ENCODE peak calls at places on chromosomes 5 and 9, in five cellular contexts. One of them, this sample, is unnamed.

GRCh38 chr9:80649001-80649420 is 1040.3 kb downstream of the TLE1 start:
- DNase-seq in coronary artery: peak
- DNase-seq in endothelial cell: no peak
- DNase-seq in foreskin fibroblast: peak
- DNase-seq in activated T-cell treated with anti-CD3 and anti-CD28 coated beads for 24 hours: no peak
- DNase-seq in this sample: peak

GRCh38 chr5:176364765-176365662 is at the start of gene ARL10:
- DNase-seq in activated T-cell treated with anti-CD3 and anti-CD28 coated beads for 24 hours: peak
- DNase-seq in endothelial cell: peak
- DNase-seq in coronary artery: no peak
- DNase-seq in foreskin fibroblast: peak
- DNase-seq in this sample: peak

GRCh38 chr5:168712280-168712924 is 133.2 kb upstream of the PANK3 start:
- DNase-seq in coronary artery: peak
- DNase-seq in foreskin fibroblast: peak
- DNase-seq in activated T-cell treated with anti-CD3 and anti-CD28 coated beads for 24 hours: no peak
- DNase-seq in endothelial cell: no peak
- DNase-seq in this sample: no peak

GRCh38 chr9:96080364-96080763 is 204.9 kb downstream of the ERCC6L2 start:
- DNase-seq in coronary artery: no peak
- DNase-seq in foreskin fibroblast: no peak
- DNase-seq in activated T-cell treated with anti-CD3 and anti-CD28 coated beads for 24 hours: no peak
- DNase-seq in endothelial cell: no peak
- DNase-seq in this sample: no peak

GRCh38 chr5:77629553-77630245 is 8.8 kb downstream of the OTP start:
- DNase-seq in activated T-cell treated with anti-CD3 and anti-CD28 coated beads for 24 hours: no peak
- DNase-seq in endothelial cell: no peak
- DNase-seq in coronary artery: no peak
- DNase-seq in foreskin fibroblast: no peak
- DNase-seq in this sample: peak

GRCh38 chr5:68884893-68885292 is 208.9 kb upstream of the SLC30A5 start:
- DNase-seq in endothelial cell: no peak
- DNase-seq in foreskin fibroblast: no peak
- DNase-seq in coronary artery: no peak
- DNase-seq in activated T-cell treated with anti-CD3 and anti-CD28 coated beads for 24 hours: no peak
- DNase-seq in this sample: no peak

GRCh38 chr9:136359774-136360718 is 3.5 kb downstream of the DNLZ start:
- DNase-seq in endothelial cell: no peak
- DNase-seq in coronary artery: no peak
- DNase-seq in foreskin fibroblast: no peak
- DNase-seq in activated T-cell treated with anti-CD3 and anti-CD28 coated beads for 24 hours: no peak
- DNase-seq in this sample: no peak

GRCh38 chr5:147455321-147455720 is 54.5 kb downstream of the DPYSL3 start:
- DNase-seq in coronary artery: no peak
- DNase-seq in foreskin fibroblast: peak
- DNase-seq in activated T-cell treated with anti-CD3 and anti-CD28 coated beads for 24 hours: no peak
- DNase-seq in endothelial cell: no peak
- DNase-seq in this sample: no peak

GRCh38 chr9:26748449-26749058 is 144.0 kb downstream of the CAAP1 start:
- DNase-seq in foreskin fibroblast: no peak
- DNase-seq in endothelial cell: no peak
- DNase-seq in activated T-cell treated with anti-CD3 and anti-CD28 coated beads for 24 hours: no peak
- DNase-seq in coronary artery: no peak
- DNase-seq in this sample: no peak

GRCh38 chr5:174816858-174817257 is 92.5 kb downstream of the MSX2 start:
- DNase-seq in foreskin fibroblast: no peak
- DNase-seq in coronary artery: no peak
- DNase-seq in activated T-cell treated with anti-CD3 and anti-CD28 coated beads for 24 hours: no peak
- DNase-seq in endothelial cell: no peak
- DNase-seq in this sample: no peak

GRCh38 chr5:121968910-121969607 is 7.3 kb downstream of the SRFBP1 start:
- DNase-seq in coronary artery: no peak
- DNase-seq in activated T-cell treated with anti-CD3 and anti-CD28 coated beads for 24 hours: no peak
- DNase-seq in endothelial cell: no peak
- DNase-seq in foreskin fibroblast: peak
- DNase-seq in this sample: no peak

GRCh38 chr5:61631438-61631941 is 299.4 kb downstream of the ZSWIM6 start:
- DNase-seq in coronary artery: no peak
- DNase-seq in activated T-cell treated with anti-CD3 and anti-CD28 coated beads for 24 hours: no peak
- DNase-seq in endothelial cell: no peak
- DNase-seq in foreskin fibroblast: no peak
- DNase-seq in this sample: peak

GRCh38 chr5:125536582-125536981 is 790.1 kb upstream of the ZNF608 start:
- DNase-seq in endothelial cell: no peak
- DNase-seq in coronary artery: no peak
- DNase-seq in activated T-cell treated with anti-CD3 and anti-CD28 coated beads for 24 hours: no peak
- DNase-seq in foreskin fibroblast: peak
- DNase-seq in this sample: no peak

GRCh38 chr5:95599252-95599651 is 20.6 kb upstream of the GPR150 start:
- DNase-seq in activated T-cell treated with anti-CD3 and anti-CD28 coated beads for 24 hours: no peak
- DNase-seq in coronary artery: no peak
- DNase-seq in foreskin fibroblast: no peak
- DNase-seq in endothelial cell: no peak
- DNase-seq in this sample: no peak

GRCh38 chr9:99859395-99859980 is 37.8 kb downstream of the NR4A3 start:
- DNase-seq in endothelial cell: no peak
- DNase-seq in coronary artery: no peak
- DNase-seq in foreskin fibroblast: no peak
- DNase-seq in activated T-cell treated with anti-CD3 and anti-CD28 coated beads for 24 hours: no peak
- DNase-seq in this sample: no peak

GRCh38 chr5:149497357-149497756 is 53.9 kb downstream of the CSNK1A1 start:
- DNase-seq in foreskin fibroblast: peak
- DNase-seq in coronary artery: no peak
- DNase-seq in endothelial cell: no peak
- DNase-seq in activated T-cell treated with anti-CD3 and anti-CD28 coated beads for 24 hours: no peak
- DNase-seq in this sample: no peak

GRCh38 chr9:121222524-121223171 is 21.0 kb upstream of the RAB14 start:
- DNase-seq in activated T-cell treated with anti-CD3 and anti-CD28 coated beads for 24 hours: no peak
- DNase-seq in coronary artery: no peak
- DNase-seq in foreskin fibroblast: peak
- DNase-seq in endothelial cell: no peak
- DNase-seq in this sample: no peak

GRCh38 chr5:18113724-18114123 is 479.5 kb downstream of the TAF11L14 start:
- DNase-seq in endothelial cell: peak
- DNase-seq in activated T-cell treated with anti-CD3 and anti-CD28 coated beads for 24 hours: no peak
- DNase-seq in foreskin fibroblast: no peak
- DNase-seq in coronary artery: no peak
- DNase-seq in this sample: no peak

GRCh38 chr5:138338411-138339085 is 482 bp downstream of the FAM53C start:
- DNase-seq in coronary artery: no peak
- DNase-seq in endothelial cell: no peak
- DNase-seq in foreskin fibroblast: no peak
- DNase-seq in activated T-cell treated with anti-CD3 and anti-CD28 coated beads for 24 hours: no peak
- DNase-seq in this sample: no peak

GRCh38 chr5:172127581-172127980 is 60.4 kb downstream of the STK10 start:
- DNase-seq in coronary artery: no peak
- DNase-seq in endothelial cell: no peak
- DNase-seq in foreskin fibroblast: no peak
- DNase-seq in activated T-cell treated with anti-CD3 and anti-CD28 coated beads for 24 hours: no peak
- DNase-seq in this sample: no peak

GRCh38 chr9:112761912-112762651 is 11.5 kb downstream of the SNX30 start:
- DNase-seq in activated T-cell treated with anti-CD3 and anti-CD28 coated beads for 24 hours: no peak
- DNase-seq in coronary artery: no peak
- DNase-seq in foreskin fibroblast: peak
- DNase-seq in endothelial cell: no peak
- DNase-seq in this sample: no peak

GRCh38 chr5:60533789-60534188 is 166.2 kb downstream of the DEPDC1B start:
- DNase-seq in endothelial cell: no peak
- DNase-seq in coronary artery: no peak
- DNase-seq in foreskin fibroblast: no peak
- DNase-seq in activated T-cell treated with anti-CD3 and anti-CD28 coated beads for 24 hours: no peak
- DNase-seq in this sample: no peak

GRCh38 chr9:135282001-135282731 is 194.7 kb downstream of the OLFM1 start:
- DNase-seq in foreskin fibroblast: peak
- DNase-seq in activated T-cell treated with anti-CD3 and anti-CD28 coated beads for 24 hours: no peak
- DNase-seq in endothelial cell: no peak
- DNase-seq in coronary artery: no peak
- DNase-seq in this sample: peak

GRCh38 chr9:109319072-109319630 is 1.7 kb downstream of the EPB41L4B start:
- DNase-seq in coronary artery: no peak
- DNase-seq in endothelial cell: peak
- DNase-seq in foreskin fibroblast: no peak
- DNase-seq in activated T-cell treated with anti-CD3 and anti-CD28 coated beads for 24 hours: no peak
- DNase-seq in this sample: no peak

GRCh38 chr5:120402606-120403005 is 61.5 kb upstream of the PRR16 start:
- DNase-seq in foreskin fibroblast: no peak
- DNase-seq in activated T-cell treated with anti-CD3 and anti-CD28 coated beads for 24 hours: no peak
- DNase-seq in endothelial cell: no peak
- DNase-seq in coronary artery: no peak
- DNase-seq in this sample: no peak